ENCODE peak calls at places on chromosomes 16 and 17, in ten cellular contexts. One of them, this sample, is unnamed.

GRCh38 chr16:23143391-23143790 is 5.9 kb downstream of the USP31 start:
- DNase-seq in NCI-H2171: no peak
- DNase-seq in adrenal gland: no peak
- DNase-seq in CD8-positive, alpha-beta memory T cell: no peak
- DNase-seq in lung microvascular endothelial cell: no peak
- DNase-seq in astrocyte of the hippocampus: no peak
- DNase-seq in activated naive CD4-positive, alpha-beta T cell treated with anti-CD3 and anti-CD28 coated beads for 36 hours: no peak
- DNase-seq in T-helper 2 cell: no peak
- DNase-seq in RPMI7951: no peak
- DNase-seq in skeletal muscle cell: no peak
- DNase-seq in this sample: no peak

GRCh38 chr16:12062343-12063003 is 85.9 kb downstream of the SNX29 start:
- DNase-seq in NCI-H2171: no peak
- DNase-seq in adrenal gland: peak
- DNase-seq in CD8-positive, alpha-beta memory T cell: no peak
- DNase-seq in lung microvascular endothelial cell: peak
- DNase-seq in astrocyte of the hippocampus: peak
- DNase-seq in activated naive CD4-positive, alpha-beta T cell treated with anti-CD3 and anti-CD28 coated beads for 36 hours: no peak
- DNase-seq in T-helper 2 cell: no peak
- DNase-seq in RPMI7951: peak
- DNase-seq in skeletal muscle cell: peak
- DNase-seq in this sample: no peak

GRCh38 chr17:49365667-49366066 is 3.6 kb upstream of the ZNF652 start:
- DNase-seq in NCI-H2171: no peak
- DNase-seq in adrenal gland: no peak
- DNase-seq in CD8-positive, alpha-beta memory T cell: peak
- DNase-seq in lung microvascular endothelial cell: peak
- DNase-seq in astrocyte of the hippocampus: peak
- DNase-seq in activated naive CD4-positive, alpha-beta T cell treated with anti-CD3 and anti-CD28 coated beads for 36 hours: peak
- DNase-seq in T-helper 2 cell: peak
- DNase-seq in RPMI7951: peak
- DNase-seq in skeletal muscle cell: no peak
- DNase-seq in this sample: peak

GRCh38 chr16:12172343-12172742 is 195.8 kb downstream of the SNX29 start:
- DNase-seq in NCI-H2171: no peak
- DNase-seq in adrenal gland: no peak
- DNase-seq in CD8-positive, alpha-beta memory T cell: no peak
- DNase-seq in lung microvascular endothelial cell: no peak
- DNase-seq in astrocyte of the hippocampus: no peak
- DNase-seq in activated naive CD4-positive, alpha-beta T cell treated with anti-CD3 and anti-CD28 coated beads for 36 hours: no peak
- DNase-seq in T-helper 2 cell: no peak
- DNase-seq in RPMI7951: no peak
- DNase-seq in skeletal muscle cell: no peak
- DNase-seq in this sample: no peak

GRCh38 chr16:83933885-83934683 is 19.0 kb upstream of the OSGIN1 start:
- DNase-seq in NCI-H2171: no peak
- DNase-seq in adrenal gland: no peak
- DNase-seq in CD8-positive, alpha-beta memory T cell: no peak
- DNase-seq in lung microvascular endothelial cell: no peak
- DNase-seq in astrocyte of the hippocampus: peak
- DNase-seq in activated naive CD4-positive, alpha-beta T cell treated with anti-CD3 and anti-CD28 coated beads for 36 hours: no peak
- DNase-seq in T-helper 2 cell: no peak
- DNase-seq in RPMI7951: no peak
- DNase-seq in skeletal muscle cell: peak
- DNase-seq in this sample: no peak

GRCh38 chr17:28792877-28793666 is 49.3 kb downstream of the TRAF4 start:
- DNase-seq in NCI-H2171: no peak
- DNase-seq in adrenal gland: no peak
- DNase-seq in CD8-positive, alpha-beta memory T cell: no peak
- DNase-seq in lung microvascular endothelial cell: no peak
- DNase-seq in astrocyte of the hippocampus: no peak
- DNase-seq in activated naive CD4-positive, alpha-beta T cell treated with anti-CD3 and anti-CD28 coated beads for 36 hours: no peak
- DNase-seq in T-helper 2 cell: no peak
- DNase-seq in RPMI7951: no peak
- DNase-seq in skeletal muscle cell: no peak
- DNase-seq in this sample: no peak

GRCh38 chr17:29115906-29116651 is 64.1 kb downstream of the MYO18A start:
- DNase-seq in NCI-H2171: peak
- DNase-seq in adrenal gland: no peak
- DNase-seq in CD8-positive, alpha-beta memory T cell: no peak
- DNase-seq in lung microvascular endothelial cell: peak
- DNase-seq in astrocyte of the hippocampus: peak
- DNase-seq in activated naive CD4-positive, alpha-beta T cell treated with anti-CD3 and anti-CD28 coated beads for 36 hours: peak
- DNase-seq in T-helper 2 cell: peak
- DNase-seq in RPMI7951: peak
- DNase-seq in skeletal muscle cell: no peak
- DNase-seq in this sample: no peak

GRCh38 chr17:29933379-29933778 is 3.4 kb upstream of the SSH2 start:
- DNase-seq in NCI-H2171: no peak
- DNase-seq in adrenal gland: no peak
- DNase-seq in CD8-positive, alpha-beta memory T cell: no peak
- DNase-seq in lung microvascular endothelial cell: peak
- DNase-seq in astrocyte of the hippocampus: peak
- DNase-seq in activated naive CD4-positive, alpha-beta T cell treated with anti-CD3 and anti-CD28 coated beads for 36 hours: no peak
- DNase-seq in T-helper 2 cell: no peak
- DNase-seq in RPMI7951: peak
- DNase-seq in skeletal muscle cell: no peak
- DNase-seq in this sample: no peak

GRCh38 chr17:29070308-29070707 is 27.4 kb downstream of the PIPOX start:
- DNase-seq in NCI-H2171: no peak
- DNase-seq in adrenal gland: no peak
- DNase-seq in CD8-positive, alpha-beta memory T cell: no peak
- DNase-seq in lung microvascular endothelial cell: no peak
- DNase-seq in astrocyte of the hippocampus: no peak
- DNase-seq in activated naive CD4-positive, alpha-beta T cell treated with anti-CD3 and anti-CD28 coated beads for 36 hours: no peak
- DNase-seq in T-helper 2 cell: no peak
- DNase-seq in RPMI7951: no peak
- DNase-seq in skeletal muscle cell: no peak
- DNase-seq in this sample: no peak

GRCh38 chr16:30120340-30121105 is 2.5 kb downstream of the MAPK3 start:
- DNase-seq in NCI-H2171: no peak
- DNase-seq in adrenal gland: no peak
- DNase-seq in CD8-positive, alpha-beta memory T cell: no peak
- DNase-seq in lung microvascular endothelial cell: no peak
- DNase-seq in astrocyte of the hippocampus: no peak
- DNase-seq in activated naive CD4-positive, alpha-beta T cell treated with anti-CD3 and anti-CD28 coated beads for 36 hours: no peak
- DNase-seq in T-helper 2 cell: no peak
- DNase-seq in RPMI7951: no peak
- DNase-seq in skeletal muscle cell: no peak
- DNase-seq in this sample: no peak

GRCh38 chr17:16934836-16935235 is 37.1 kb downstream of the TNFRSF13B start:
- DNase-seq in NCI-H2171: no peak
- DNase-seq in adrenal gland: no peak
- DNase-seq in CD8-positive, alpha-beta memory T cell: peak
- DNase-seq in lung microvascular endothelial cell: no peak
- DNase-seq in astrocyte of the hippocampus: no peak
- DNase-seq in activated naive CD4-positive, alpha-beta T cell treated with anti-CD3 and anti-CD28 coated beads for 36 hours: no peak
- DNase-seq in T-helper 2 cell: no peak
- DNase-seq in RPMI7951: no peak
- DNase-seq in skeletal muscle cell: no peak
- DNase-seq in this sample: no peak

GRCh38 chr17:50457621-50458020 is 11.1 kb downstream of the CHAD start:
- DNase-seq in NCI-H2171: no peak
- DNase-seq in adrenal gland: no peak
- DNase-seq in CD8-positive, alpha-beta memory T cell: no peak
- DNase-seq in lung microvascular endothelial cell: no peak
- DNase-seq in astrocyte of the hippocampus: no peak
- DNase-seq in activated naive CD4-positive, alpha-beta T cell treated with anti-CD3 and anti-CD28 coated beads for 36 hours: no peak
- DNase-seq in T-helper 2 cell: no peak
- DNase-seq in RPMI7951: no peak
- DNase-seq in skeletal muscle cell: no peak
- DNase-seq in this sample: no peak

This sample was measured in effector memory CD8-positive, alpha-beta T cell.